ENCODE peak calls at places on chromosomes 16 and 17, in eight cellular contexts. One of them, this sample, is unnamed.

GRCh38 chr16:53052519-53053501 is at the start of gene CHD9NB:
- DNase-seq in H9: no peak
- DNase-seq in keratinocyte: peak; percentile 97
- DNase-seq in fibroblast of lung: peak; percentile 88
- DNase-seq in SK-N-SH: peak; percentile 26
- DNase-seq in mammary epithelial cell: peak; percentile 99
- DNase-seq in GM23338: no peak
- DNase-seq in astrocyte: peak; percentile 86
- DNase-seq in this sample: peak; percentile 76

GRCh38 chr16:35792516-35793285 is 2333.3 kb downstream of the TP53TG3F start:
- DNase-seq in GM23338: no peak
- DNase-seq in SK-N-SH: no peak
- DNase-seq in astrocyte: no peak
- DNase-seq in fibroblast of lung: no peak
- DNase-seq in keratinocyte: no peak
- DNase-seq in mammary epithelial cell: no peak
- DNase-seq in H9: no peak
- DNase-seq in this sample: no peak

GRCh38 chr17:39209317-39210092 is 9.4 kb downstream of the RPL19 start:
- DNase-seq in astrocyte: peak; percentile 59
- DNase-seq in GM23338: peak; percentile 77
- DNase-seq in SK-N-SH: peak; percentile 78
- DNase-seq in fibroblast of lung: peak; percentile 35
- DNase-seq in H9: peak; percentile 71
- DNase-seq in keratinocyte: no peak
- DNase-seq in mammary epithelial cell: no peak
- DNase-seq in this sample: peak; percentile 29

GRCh38 chr16:24838554-24839266 is 7.1 kb upstream of the SLC5A11 start:
- DNase-seq in keratinocyte: no peak
- DNase-seq in astrocyte: peak; percentile 65
- DNase-seq in fibroblast of lung: peak; percentile 63
- DNase-seq in H9: no peak
- DNase-seq in SK-N-SH: no peak
- DNase-seq in mammary epithelial cell: peak; percentile 30
- DNase-seq in GM23338: no peak
- DNase-seq in this sample: peak; percentile 91

GRCh38 chr17:47776330-47777197 is 43.5 kb downstream of the TBX21 start:
- DNase-seq in H9: peak; percentile 46
- DNase-seq in GM23338: peak; percentile 66
- DNase-seq in astrocyte: peak; percentile 6
- DNase-seq in mammary epithelial cell: peak; percentile 29
- DNase-seq in fibroblast of lung: peak; percentile 55
- DNase-seq in SK-N-SH: peak; percentile 81
- DNase-seq in keratinocyte: no peak
- DNase-seq in this sample: peak; percentile 40

GRCh38 chr17:73592079-73592415 is 52.2 kb downstream of the SDK2 start:
- DNase-seq in astrocyte: no peak
- DNase-seq in keratinocyte: no peak
- DNase-seq in fibroblast of lung: no peak
- DNase-seq in H9: no peak
- DNase-seq in SK-N-SH: no peak
- DNase-seq in mammary epithelial cell: no peak
- DNase-seq in GM23338: no peak
- DNase-seq in this sample: no peak

GRCh38 chr16:88499314-88499713 is 46.2 kb downstream of the ZFPM1 start:
- DNase-seq in H9: no peak
- DNase-seq in GM23338: no peak
- DNase-seq in astrocyte: no peak
- DNase-seq in mammary epithelial cell: no peak
- DNase-seq in keratinocyte: no peak
- DNase-seq in SK-N-SH: no peak
- DNase-seq in fibroblast of lung: no peak
- DNase-seq in this sample: no peak

GRCh38 chr16:54060599-54061355 is 225.8 kb downstream of the IRX3 start:
- DNase-seq in GM23338: no peak
- DNase-seq in H9: no peak
- DNase-seq in SK-N-SH: peak; percentile 59
- DNase-seq in mammary epithelial cell: no peak
- DNase-seq in astrocyte: no peak
- DNase-seq in fibroblast of lung: no peak
- DNase-seq in keratinocyte: no peak
- DNase-seq in this sample: no peak

GRCh38 chr17:33140413-33141099 is 148.9 kb downstream of the SPACA3 start:
- DNase-seq in GM23338: no peak
- DNase-seq in H9: no peak
- DNase-seq in mammary epithelial cell: no peak
- DNase-seq in fibroblast of lung: no peak
- DNase-seq in SK-N-SH: no peak
- DNase-seq in keratinocyte: no peak
- DNase-seq in astrocyte: no peak
- DNase-seq in this sample: no peak

GRCh38 chr16:15849209-15849981 is 7.4 kb downstream of the MYH11 start:
- DNase-seq in astrocyte: no peak
- DNase-seq in SK-N-SH: no peak
- DNase-seq in GM23338: no peak
- DNase-seq in H9: no peak
- DNase-seq in mammary epithelial cell: no peak
- DNase-seq in keratinocyte: no peak
- DNase-seq in fibroblast of lung: no peak
- DNase-seq in this sample: no peak

GRCh38 chr16:89159174-89159849 is 12.2 kb upstream of the CDH15 start:
- DNase-seq in mammary epithelial cell: no peak
- DNase-seq in H9: no peak
- DNase-seq in fibroblast of lung: no peak
- DNase-seq in keratinocyte: no peak
- DNase-seq in astrocyte: no peak
- DNase-seq in GM23338: no peak
- DNase-seq in SK-N-SH: no peak
- DNase-seq in this sample: no peak

GRCh38 chr17:40095944-40096791 is 4.2 kb downstream of the NR1D1 start:
- DNase-seq in SK-N-SH: no peak
- DNase-seq in GM23338: no peak
- DNase-seq in mammary epithelial cell: no peak
- DNase-seq in H9: no peak
- DNase-seq in keratinocyte: no peak
- DNase-seq in astrocyte: no peak
- DNase-seq in fibroblast of lung: no peak
- DNase-seq in this sample: no peak

GRCh38 chr16:89571636-89572035 is 3.9 kb upstream of the CPNE7 start:
- DNase-seq in keratinocyte: no peak
- DNase-seq in fibroblast of lung: no peak
- DNase-seq in SK-N-SH: no peak
- DNase-seq in GM23338: no peak
- DNase-seq in astrocyte: no peak
- DNase-seq in H9: no peak
- DNase-seq in mammary epithelial cell: no peak
- DNase-seq in this sample: no peak

GRCh38 chr16:85324506-85324905 is 212.2 kb upstream of the CIBAR2 start:
- DNase-seq in GM23338: no peak
- DNase-seq in H9: no peak
- DNase-seq in fibroblast of lung: peak; percentile 31
- DNase-seq in mammary epithelial cell: no peak
- DNase-seq in astrocyte: no peak
- DNase-seq in SK-N-SH: no peak
- DNase-seq in keratinocyte: no peak
- DNase-seq in this sample: no peak
- H4K20me1 ChIP-seq in GM23338: no peaks in the 10 kb centered on the region
- H4K20me1 ChIP-seq in H9: no peaks in the 10 kb centered on the region
- H4K20me1 ChIP-seq in fibroblast of lung: no peaks in the 10 kb centered on the region
- H4K20me1 ChIP-seq in mammary epithelial cell: no peaks in the 10 kb centered on the region
- H4K20me1 ChIP-seq in astrocyte: peaks cover 81% of the 10 kb centered on the region
- H4K20me1 ChIP-seq in SK-N-SH: no peaks in the 10 kb centered on the region
- H4K20me1 ChIP-seq in keratinocyte: peaks cover 4% of the 10 kb centered on the region
- H4K20me1 ChIP-seq in this sample: no peaks in the 10 kb centered on the region

GRCh38 chr17:77602883-77603640 is 355.4 kb upstream of the TNRC6C start:
- DNase-seq in SK-N-SH: peak; percentile 23
- DNase-seq in keratinocyte: no peak
- DNase-seq in fibroblast of lung: no peak
- DNase-seq in mammary epithelial cell: no peak
- DNase-seq in H9: peak; percentile 24
- DNase-seq in GM23338: no peak
- DNase-seq in astrocyte: no peak
- DNase-seq in this sample: no peak
- H2AFZ ChIP-seq in SK-N-SH: no peak overlapping the region
- H2AFZ ChIP-seq in keratinocyte: no peak overlapping the region
- H2AFZ ChIP-seq in fibroblast of lung: no peak overlapping the region
- H2AFZ ChIP-seq in mammary epithelial cell: peak overlapping the region; percentile 74
- H2AFZ ChIP-seq in H9: no peak overlapping the region
- H2AFZ ChIP-seq in GM23338: no peak overlapping the region
- H2AFZ ChIP-seq in astrocyte: no peak overlapping the region
- H2AFZ ChIP-seq in this sample: no peak overlapping the region

GRCh38 chr17:64499805-64500486 is 3.1 kb upstream of the POLG2 start:
- DNase-seq in keratinocyte: no peak
- DNase-seq in fibroblast of lung: no peak
- DNase-seq in SK-N-SH: no peak
- DNase-seq in H9: no peak
- DNase-seq in mammary epithelial cell: peak; percentile 37
- DNase-seq in GM23338: no peak
- DNase-seq in astrocyte: peak; percentile 47
- DNase-seq in this sample: no peak

GRCh38 chr17:64500923-64501765 is 4.3 kb upstream of the POLG2 start:
- DNase-seq in keratinocyte: peak; percentile 57
- DNase-seq in GM23338: no peak
- DNase-seq in H9: no peak
- DNase-seq in fibroblast of lung: no peak
- DNase-seq in astrocyte: no peak
- DNase-seq in mammary epithelial cell: peak; percentile 58
- DNase-seq in SK-N-SH: no peak
- DNase-seq in this sample: no peak

GRCh38 chr17:64498308-64499203 is 1.7 kb upstream of the POLG2 start:
- DNase-seq in keratinocyte: no peak
- DNase-seq in astrocyte: no peak
- DNase-seq in fibroblast of lung: no peak
- DNase-seq in SK-N-SH: no peak
- DNase-seq in mammary epithelial cell: peak; percentile 49
- DNase-seq in H9: no peak
- DNase-seq in GM23338: no peak
- DNase-seq in this sample: no peak

GRCh38 chr17:64502021-64502420 is 4.1 kb downstream of the DDX5 start:
- DNase-seq in astrocyte: no peak
- DNase-seq in keratinocyte: no peak
- DNase-seq in fibroblast of lung: no peak
- DNase-seq in mammary epithelial cell: no peak
- DNase-seq in GM23338: no peak
- DNase-seq in SK-N-SH: no peak
- DNase-seq in H9: no peak
- DNase-seq in this sample: no peak

DNA sequence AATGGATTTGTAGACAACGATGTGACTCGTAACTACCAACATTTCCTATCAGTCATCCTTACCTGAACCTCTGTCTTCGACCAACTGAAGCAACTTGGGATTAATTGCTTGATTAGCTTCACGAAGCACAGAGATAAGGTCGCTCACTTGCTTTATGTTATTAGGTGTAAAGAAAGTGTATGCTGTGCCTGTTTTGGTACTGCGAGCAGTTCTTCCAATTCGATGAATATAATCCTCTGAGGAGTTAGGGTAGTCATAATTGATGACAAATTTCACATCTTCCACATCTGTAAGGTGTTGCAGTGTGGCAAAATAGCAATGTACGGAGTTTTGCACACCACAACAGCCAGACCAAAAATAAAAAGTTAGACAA is 3.6 kb upstream of the POLG2 start:
- DNase-seq in astrocyte: no peak
- DNase-seq in mammary epithelial cell: no peak
- DNase-seq in fibroblast of lung: no peak
- DNase-seq in H9: no peak
- DNase-seq in SK-N-SH: no peak
- DNase-seq in GM23338: no peak
- DNase-seq in keratinocyte: no peak
- DNase-seq in this sample: no peak
- H4K20me1 ChIP-seq in astrocyte: peaks cover 84% of the 10 kb centered on the region
- H4K20me1 ChIP-seq in mammary epithelial cell: peaks cover 25% of the 10 kb centered on the region
- H4K20me1 ChIP-seq in fibroblast of lung: peaks cover 15% of the 10 kb centered on the region
- H4K20me1 ChIP-seq in H9: no peaks in the 10 kb centered on the region
- H4K20me1 ChIP-seq in SK-N-SH: peaks cover 84% of the 10 kb centered on the region
- H4K20me1 ChIP-seq in GM23338: peaks cover 56% of the 10 kb centered on the region
- H4K20me1 ChIP-seq in keratinocyte: peaks cover 40% of the 10 kb centered on the region
- H4K20me1 ChIP-seq in this sample: peaks cover 41% of the 10 kb centered on the region

DNA sequence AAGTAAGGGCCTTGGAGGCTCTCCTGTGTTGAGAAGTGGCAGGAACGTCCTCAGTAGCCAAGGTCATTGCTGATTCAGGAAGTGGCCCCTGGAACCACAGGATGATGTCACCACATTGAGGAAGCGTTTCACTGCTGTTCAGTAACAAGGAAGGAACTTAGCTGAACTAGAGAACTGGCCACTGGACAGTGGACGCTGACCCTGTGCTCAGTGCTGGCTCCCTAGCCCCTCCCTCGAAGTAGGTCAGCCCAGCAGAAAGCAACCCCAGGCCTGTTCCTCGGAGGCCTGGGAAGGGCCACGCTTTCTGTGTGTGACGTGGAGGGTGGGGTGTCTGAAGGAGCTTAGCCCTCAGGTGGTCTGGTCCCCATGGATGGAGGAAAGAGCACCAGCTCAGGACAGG is 58.3 kb downstream of the B9D1 start:
- DNase-seq in SK-N-SH: no peak
- DNase-seq in keratinocyte: no peak
- DNase-seq in mammary epithelial cell: no peak
- DNase-seq in GM23338: no peak
- DNase-seq in fibroblast of lung: peak; percentile 53
- DNase-seq in astrocyte: peak; percentile 74
- DNase-seq in H9: no peak
- DNase-seq in this sample: peak; percentile 74
- H2AFZ ChIP-seq in SK-N-SH: no peak overlapping the region
- H2AFZ ChIP-seq in keratinocyte: no peak overlapping the region
- H2AFZ ChIP-seq in mammary epithelial cell: no peak overlapping the region
- H2AFZ ChIP-seq in GM23338: no peak overlapping the region
- H2AFZ ChIP-seq in fibroblast of lung: no peak overlapping the region
- H2AFZ ChIP-seq in astrocyte: no peak overlapping the region
- H2AFZ ChIP-seq in H9: no peak overlapping the region
- H2AFZ ChIP-seq in this sample: no peak overlapping the region

GRCh38 chr17:82464567-82464929 is 6.0 kb downstream of the NARF start:
- DNase-seq in H9: no peak
- DNase-seq in SK-N-SH: no peak
- DNase-seq in astrocyte: no peak
- DNase-seq in GM23338: no peak
- DNase-seq in fibroblast of lung: no peak
- DNase-seq in keratinocyte: no peak
- DNase-seq in mammary epithelial cell: no peak
- DNase-seq in this sample: no peak

GRCh38 chr17:82475458-82475857 is 16.9 kb downstream of the NARF start:
- DNase-seq in SK-N-SH: no peak
- DNase-seq in fibroblast of lung: no peak
- DNase-seq in GM23338: no peak
- DNase-seq in mammary epithelial cell: no peak
- DNase-seq in astrocyte: no peak
- DNase-seq in H9: no peak
- DNase-seq in keratinocyte: no peak
- DNase-seq in this sample: no peak

GRCh38 chr17:82468692-82469091 is 10.2 kb downstream of the NARF start:
- DNase-seq in GM23338: no peak
- DNase-seq in keratinocyte: no peak
- DNase-seq in fibroblast of lung: no peak
- DNase-seq in astrocyte: peak; percentile 42
- DNase-seq in H9: no peak
- DNase-seq in mammary epithelial cell: no peak
- DNase-seq in SK-N-SH: no peak
- DNase-seq in this sample: no peak

GRCh38 chr17:82465023-82465603 is 6.6 kb downstream of the NARF start:
- DNase-seq in astrocyte: no peak
- DNase-seq in SK-N-SH: no peak
- DNase-seq in mammary epithelial cell: no peak
- DNase-seq in H9: no peak
- DNase-seq in GM23338: no peak
- DNase-seq in fibroblast of lung: no peak
- DNase-seq in keratinocyte: no peak
- DNase-seq in this sample: no peak

GRCh38 chr17:82470065-82470464 is 11.5 kb downstream of the NARF start:
- DNase-seq in keratinocyte: no peak
- DNase-seq in astrocyte: no peak
- DNase-seq in fibroblast of lung: no peak
- DNase-seq in GM23338: no peak
- DNase-seq in H9: no peak
- DNase-seq in SK-N-SH: no peak
- DNase-seq in mammary epithelial cell: no peak
- DNase-seq in this sample: no peak
- H4K20me1 ChIP-seq in keratinocyte: no peaks in the 10 kb centered on the region
- H4K20me1 ChIP-seq in astrocyte: peaks cover 4% of the 10 kb centered on the region
- H4K20me1 ChIP-seq in fibroblast of lung: no peaks in the 10 kb centered on the region
- H4K20me1 ChIP-seq in GM23338: no peaks in the 10 kb centered on the region
- H4K20me1 ChIP-seq in H9: no peaks in the 10 kb centered on the region
- H4K20me1 ChIP-seq in SK-N-SH: no peaks in the 10 kb centered on the region
- H4K20me1 ChIP-seq in mammary epithelial cell: no peaks in the 10 kb centered on the region
- H4K20me1 ChIP-seq in this sample: no peaks in the 10 kb centered on the region